ENCODE peak calls at places on chromosomes 16 and 17, in four cellular contexts. One of them, this sample, is unnamed.

GRCh38 chr17:43393944-43394482 is 4.8 kb upstream of the ARL4D start:
- DNase-seq in body of pancreas: peak; percentile 95
- DNase-seq in progenitor cell of endocrine pancreas: peak; percentile 85
- DNase-seq in tibial artery: peak; percentile 94
- DNase-seq in this sample: peak; percentile 93

GRCh38 chr17:15969463-15969862 is 24.5 kb downstream of the ADORA2B start:
- DNase-seq in progenitor cell of endocrine pancreas: no peak
- DNase-seq in body of pancreas: no peak
- DNase-seq in tibial artery: no peak
- DNase-seq in this sample: no peak

GRCh38 chr17:2120550-2121335 is 65.8 kb downstream of the HIC1 start:
- DNase-seq in body of pancreas: no peak
- DNase-seq in progenitor cell of endocrine pancreas: no peak
- DNase-seq in tibial artery: no peak
- DNase-seq in this sample: no peak

GRCh38 chr17:47966079-47966519 is 4.8 kb upstream of the CDK5RAP3 start:
- DNase-seq in body of pancreas: peak; percentile 57
- DNase-seq in tibial artery: no peak
- DNase-seq in progenitor cell of endocrine pancreas: no peak
- DNase-seq in this sample: peak; percentile 34

GRCh38 chr16:81625544-81626152 is 153.4 kb upstream of the PLCG2 start:
- DNase-seq in progenitor cell of endocrine pancreas: no peak
- DNase-seq in tibial artery: peak; percentile 58
- DNase-seq in body of pancreas: peak; percentile 93
- DNase-seq in this sample: peak; percentile 48

GRCh38 chr17:4708436-4708835 is 2.0 kb upstream of the ARRB2 start:
- DNase-seq in progenitor cell of endocrine pancreas: no peak
- DNase-seq in tibial artery: no peak
- DNase-seq in body of pancreas: peak; percentile 39
- DNase-seq in this sample: no peak

GRCh38 chr16:51875834-51876725 is 670.9 kb downstream of the TOX3 start:
- DNase-seq in body of pancreas: no peak
- DNase-seq in progenitor cell of endocrine pancreas: no peak
- DNase-seq in tibial artery: no peak
- DNase-seq in this sample: no peak

GRCh38 chr17:49687878-49688491 is 10.1 kb upstream of the SPOP start:
- DNase-seq in body of pancreas: no peak
- DNase-seq in progenitor cell of endocrine pancreas: no peak
- DNase-seq in tibial artery: no peak
- DNase-seq in this sample: no peak

GRCh38 chr17:2449486-2449885 is 48.6 kb upstream of the MNT start:
- DNase-seq in body of pancreas: no peak
- DNase-seq in progenitor cell of endocrine pancreas: no peak
- DNase-seq in tibial artery: no peak
- DNase-seq in this sample: no peak

DNA sequence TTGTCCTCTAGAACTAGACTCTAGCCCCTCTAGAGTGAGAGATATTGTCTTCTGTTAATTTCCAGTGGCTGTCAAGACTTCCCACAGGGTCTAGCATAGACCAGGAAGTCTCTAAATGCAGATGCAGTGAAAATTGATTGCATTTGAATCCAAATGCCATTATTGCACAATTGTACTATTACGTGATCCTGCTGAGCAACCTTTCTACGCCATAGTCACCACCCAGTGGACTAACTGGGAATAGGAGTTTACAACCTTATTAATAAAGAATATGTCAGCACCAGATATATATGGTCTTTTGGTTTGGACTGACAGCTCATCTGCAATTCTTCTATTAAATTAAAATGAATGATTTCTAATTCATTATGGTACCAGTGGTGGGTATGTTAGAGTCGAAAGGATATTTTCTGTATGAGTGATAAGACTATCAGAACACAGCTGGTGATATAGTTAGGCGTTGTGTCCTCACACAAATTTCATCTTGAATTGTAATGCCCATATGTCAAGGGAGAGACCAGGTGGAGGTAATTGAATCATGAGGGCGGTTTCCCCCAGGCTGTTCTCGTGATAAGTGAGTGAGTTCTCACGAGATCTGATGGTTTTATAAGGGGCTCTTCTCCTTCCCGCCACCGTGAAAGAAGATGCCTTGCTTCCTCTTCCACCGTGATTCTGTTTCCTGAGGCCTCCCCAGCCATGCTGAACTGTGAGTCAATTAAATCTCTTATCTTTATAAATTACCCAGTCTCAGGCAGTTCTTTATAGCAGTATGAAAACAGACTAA is 138.9 kb upstream of the CA10 start:
- DNase-seq in body of pancreas: no peak
- DNase-seq in tibial artery: no peak
- DNase-seq in progenitor cell of endocrine pancreas: no peak
- DNase-seq in this sample: no peak
- TF ChIP-seq CTCF in body of pancreas: no peak
- TF ChIP-seq CTCF in tibial artery: no peak
- TF ChIP-seq CTCF in progenitor cell of endocrine pancreas: peak; percentile 28
- TF ChIP-seq CTCF in this sample: no peak

DNA sequence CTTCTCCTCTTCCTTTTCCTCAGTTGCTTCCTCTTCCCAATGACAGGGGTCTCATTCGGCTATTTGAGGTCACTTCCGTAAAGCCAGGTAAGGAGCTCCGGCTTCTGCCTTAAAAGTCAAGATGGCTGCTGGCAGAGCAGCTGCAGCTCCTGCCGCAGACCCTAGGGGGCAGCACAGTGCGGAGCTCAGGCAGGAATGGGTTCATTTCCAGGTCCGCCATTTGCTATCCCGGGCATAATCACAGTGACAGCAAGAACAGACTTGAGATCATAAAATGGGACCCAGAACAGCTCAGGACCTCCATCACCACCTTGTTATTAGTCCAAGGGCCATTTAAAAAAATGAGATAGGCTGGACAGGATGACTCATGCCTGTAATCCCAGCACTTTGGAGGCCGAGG is 199.5 kb downstream of the ZNF18 start:
- DNase-seq in tibial artery: no peak
- DNase-seq in body of pancreas: no peak
- DNase-seq in progenitor cell of endocrine pancreas: no peak
- DNase-seq in this sample: no peak
- TF ChIP-seq CTCF in tibial artery: no peak
- TF ChIP-seq CTCF in body of pancreas: no peak
- TF ChIP-seq CTCF in progenitor cell of endocrine pancreas: peak; percentile 11
- TF ChIP-seq CTCF in this sample: no peak

GRCh38 chr16:28824548-28824973 is 1.8 kb downstream of the ATXN2L start:
- DNase-seq in progenitor cell of endocrine pancreas: no peak
- DNase-seq in body of pancreas: no peak
- DNase-seq in tibial artery: no peak
- DNase-seq in this sample: no peak

GRCh38 chr16:28823719-28824547 is 1.1 kb downstream of the ATXN2L start:
- DNase-seq in progenitor cell of endocrine pancreas: peak; percentile 95
- DNase-seq in body of pancreas: peak; percentile 97
- DNase-seq in tibial artery: peak; percentile 97
- DNase-seq in this sample: peak; percentile 97

GRCh38 chr16:28822520-28823290 is at the start of gene ATXN2L:
- DNase-seq in tibial artery: peak; percentile 90
- DNase-seq in progenitor cell of endocrine pancreas: peak; percentile 81
- DNase-seq in body of pancreas: peak; percentile 95
- DNase-seq in this sample: peak; percentile 93

GRCh38 chr16:28823291-28823718 is 506 bp downstream of the ATXN2L start:
- DNase-seq in body of pancreas: no peak
- DNase-seq in tibial artery: no peak
- DNase-seq in progenitor cell of endocrine pancreas: peak; percentile 20
- DNase-seq in this sample: no peak

GRCh38 chr16:28826141-28826540 is 3.3 kb downstream of the ATXN2L start:
- DNase-seq in body of pancreas: no peak
- DNase-seq in progenitor cell of endocrine pancreas: no peak
- DNase-seq in tibial artery: no peak
- DNase-seq in this sample: no peak
- TF ChIP-seq CTCF in body of pancreas: no peak
- TF ChIP-seq CTCF in progenitor cell of endocrine pancreas: no peak
- TF ChIP-seq CTCF in tibial artery: no peak
- TF ChIP-seq CTCF in this sample: no peak

GRCh38 chr17:80845121-80845862 is 146.3 kb upstream of the CHMP6 start:
- DNase-seq in tibial artery: peak; percentile 8
- DNase-seq in progenitor cell of endocrine pancreas: no peak
- DNase-seq in body of pancreas: no peak
- DNase-seq in this sample: no peak

GRCh38 chr17:80844418-80844990 is 147.1 kb upstream of the CHMP6 start:
- DNase-seq in tibial artery: peak; percentile 13
- DNase-seq in body of pancreas: no peak
- DNase-seq in progenitor cell of endocrine pancreas: no peak
- DNase-seq in this sample: no peak

GRCh38 chr17:80843741-80844156 is 147.9 kb upstream of the CHMP6 start:
- DNase-seq in tibial artery: peak; percentile 2
- DNase-seq in progenitor cell of endocrine pancreas: no peak
- DNase-seq in body of pancreas: no peak
- DNase-seq in this sample: no peak

GRCh38 chr17:80840011-80840410 is 151.6 kb upstream of the CHMP6 start:
- DNase-seq in body of pancreas: no peak
- DNase-seq in progenitor cell of endocrine pancreas: no peak
- DNase-seq in tibial artery: no peak
- DNase-seq in this sample: no peak

GRCh38 chr17:80842456-80843053 is 149.1 kb upstream of the CHMP6 start:
- DNase-seq in body of pancreas: no peak
- DNase-seq in tibial artery: no peak
- DNase-seq in progenitor cell of endocrine pancreas: no peak
- DNase-seq in this sample: no peak
- TF ChIP-seq CTCF in body of pancreas: no peak
- TF ChIP-seq CTCF in tibial artery: no peak
- TF ChIP-seq CTCF in progenitor cell of endocrine pancreas: no peak
- TF ChIP-seq CTCF in this sample: no peak